ENCODE peak calls at places on chromosomes 2 and 18, in eight cellular contexts. One of them, this sample, is unnamed.

GRCh38 chr18:80251700-80252099 is 4.4 kb upstream of the PARD6G start:
- DNase-seq in colonic mucosa: no peak
- DNase-seq in MM.1S: no peak
- DNase-seq in ovary: no peak
- DNase-seq in OCI-LY7: no peak
- DNase-seq in IMR-90: no peak
- DNase-seq in CD8-positive, alpha-beta T cell: no peak
- DNase-seq in prostate gland: no peak
- DNase-seq in this sample: no peak

GRCh38 chr18:27185025-27185763 is at the start of gene CHST9:
- DNase-seq in prostate gland: peak; percentile 22
- DNase-seq in IMR-90: no peak
- DNase-seq in OCI-LY7: no peak
- DNase-seq in colonic mucosa: no peak
- DNase-seq in MM.1S: no peak
- DNase-seq in CD8-positive, alpha-beta T cell: no peak
- DNase-seq in ovary: no peak
- DNase-seq in this sample: no peak

GRCh38 chr2:227443889-227444568 is 27.9 kb upstream of the AGFG1 start:
- DNase-seq in CD8-positive, alpha-beta T cell: no peak
- DNase-seq in MM.1S: no peak
- DNase-seq in OCI-LY7: no peak
- DNase-seq in colonic mucosa: no peak
- DNase-seq in ovary: no peak
- DNase-seq in IMR-90: peak; percentile 36
- DNase-seq in prostate gland: no peak
- DNase-seq in this sample: no peak

GRCh38 chr2:3635171-3636008 is 22.6 kb upstream of the ALLC start:
- DNase-seq in OCI-LY7: no peak
- DNase-seq in IMR-90: no peak
- DNase-seq in ovary: peak; percentile 34
- DNase-seq in prostate gland: no peak
- DNase-seq in CD8-positive, alpha-beta T cell: peak; percentile 5
- DNase-seq in colonic mucosa: no peak
- DNase-seq in MM.1S: no peak
- DNase-seq in this sample: no peak

GRCh38 chr2:165825041-165825440 is 31.0 kb upstream of the GALNT3 start:
- DNase-seq in MM.1S: no peak
- DNase-seq in IMR-90: peak; percentile 44
- DNase-seq in colonic mucosa: no peak
- DNase-seq in OCI-LY7: no peak
- DNase-seq in prostate gland: no peak
- DNase-seq in ovary: peak; percentile 35
- DNase-seq in CD8-positive, alpha-beta T cell: no peak
- DNase-seq in this sample: no peak

GRCh38 chr18:4246374-4246773 is 208.7 kb downstream of the DLGAP1 start:
- DNase-seq in MM.1S: no peak
- DNase-seq in IMR-90: no peak
- DNase-seq in CD8-positive, alpha-beta T cell: no peak
- DNase-seq in ovary: no peak
- DNase-seq in OCI-LY7: no peak
- DNase-seq in prostate gland: no peak
- DNase-seq in colonic mucosa: no peak
- DNase-seq in this sample: no peak

GRCh38 chr2:218698885-218699284 is 11.8 kb upstream of the TTLL4 start:
- DNase-seq in prostate gland: no peak
- DNase-seq in CD8-positive, alpha-beta T cell: no peak
- DNase-seq in MM.1S: no peak
- DNase-seq in IMR-90: no peak
- DNase-seq in OCI-LY7: no peak
- DNase-seq in colonic mucosa: no peak
- DNase-seq in ovary: no peak
- DNase-seq in this sample: no peak

GRCh38 chr2:26569216-26570082 is 71.7 kb downstream of the CIB4 start:
- DNase-seq in prostate gland: no peak
- DNase-seq in CD8-positive, alpha-beta T cell: no peak
- DNase-seq in IMR-90: no peak
- DNase-seq in OCI-LY7: no peak
- DNase-seq in colonic mucosa: no peak
- DNase-seq in ovary: no peak
- DNase-seq in MM.1S: no peak
- DNase-seq in this sample: no peak

GRCh38 chr18:45686892-45687611 is 36.9 kb upstream of the SLC14A1 start:
- DNase-seq in CD8-positive, alpha-beta T cell: peak; percentile 58
- DNase-seq in colonic mucosa: no peak
- DNase-seq in prostate gland: no peak
- DNase-seq in IMR-90: no peak
- DNase-seq in OCI-LY7: no peak
- DNase-seq in ovary: no peak
- DNase-seq in MM.1S: peak; percentile 90
- DNase-seq in this sample: peak; percentile 24

GRCh38 chr2:206423147-206423546 is 20.2 kb upstream of the ADAM23 start:
- DNase-seq in prostate gland: no peak
- DNase-seq in MM.1S: no peak
- DNase-seq in IMR-90: no peak
- DNase-seq in OCI-LY7: peak; percentile 39
- DNase-seq in ovary: no peak
- DNase-seq in CD8-positive, alpha-beta T cell: no peak
- DNase-seq in colonic mucosa: no peak
- DNase-seq in this sample: no peak

GRCh38 chr2:127576433-127577207 is 41.1 kb downstream of the MYO7B start:
- DNase-seq in OCI-LY7: no peak
- DNase-seq in CD8-positive, alpha-beta T cell: peak; percentile 6
- DNase-seq in MM.1S: no peak
- DNase-seq in IMR-90: peak; percentile 56
- DNase-seq in ovary: no peak
- DNase-seq in colonic mucosa: peak; percentile 16
- DNase-seq in prostate gland: peak; percentile 83
- DNase-seq in this sample: peak; percentile 30

GRCh38 chr2:112749755-112750559 is 14.5 kb downstream of the CKAP2L start:
- DNase-seq in IMR-90: peak; percentile 77
- DNase-seq in MM.1S: peak; percentile 77
- DNase-seq in prostate gland: peak; percentile 52
- DNase-seq in ovary: peak; percentile 31
- DNase-seq in CD8-positive, alpha-beta T cell: peak; percentile 84
- DNase-seq in OCI-LY7: peak; percentile 70
- DNase-seq in colonic mucosa: peak; percentile 80
- DNase-seq in this sample: peak; percentile 90

GRCh38 chr2:165864353-165864752 is 70.3 kb upstream of the GALNT3 start:
- DNase-seq in CD8-positive, alpha-beta T cell: no peak
- DNase-seq in MM.1S: no peak
- DNase-seq in colonic mucosa: no peak
- DNase-seq in prostate gland: no peak
- DNase-seq in IMR-90: no peak
- DNase-seq in ovary: no peak
- DNase-seq in OCI-LY7: no peak
- DNase-seq in this sample: no peak

GRCh38 chr2:142130111-142131015 is 453 bp downstream of the LRP1B start:
- DNase-seq in OCI-LY7: no peak
- DNase-seq in IMR-90: peak; percentile 51
- DNase-seq in ovary: peak; percentile 36
- DNase-seq in MM.1S: peak; percentile 17
- DNase-seq in prostate gland: peak; percentile 63
- DNase-seq in colonic mucosa: peak; percentile 59
- DNase-seq in CD8-positive, alpha-beta T cell: peak; percentile 10
- DNase-seq in this sample: peak; percentile 47

GRCh38 chr2:234556848-234557573 is 60.1 kb upstream of the ARL4C start:
- DNase-seq in IMR-90: peak; percentile 68
- DNase-seq in prostate gland: peak; percentile 15
- DNase-seq in OCI-LY7: no peak
- DNase-seq in colonic mucosa: no peak
- DNase-seq in ovary: no peak
- DNase-seq in MM.1S: no peak
- DNase-seq in CD8-positive, alpha-beta T cell: no peak
- DNase-seq in this sample: no peak

GRCh38 chr18:62187543-62188378 is 706 bp downstream of the RELCH start:
- DNase-seq in CD8-positive, alpha-beta T cell: peak; percentile 22
- DNase-seq in prostate gland: peak; percentile 15
- DNase-seq in ovary: peak; percentile 37
- DNase-seq in IMR-90: peak; percentile 21
- DNase-seq in OCI-LY7: peak; percentile 39
- DNase-seq in MM.1S: peak; percentile 21
- DNase-seq in colonic mucosa: peak; percentile 67
- DNase-seq in this sample: peak; percentile 64

GRCh38 chr2:170554278-170554955 is 160.7 kb upstream of the SP5 start:
- DNase-seq in ovary: peak; percentile 28
- DNase-seq in prostate gland: peak; percentile 54
- DNase-seq in MM.1S: no peak
- DNase-seq in IMR-90: no peak
- DNase-seq in CD8-positive, alpha-beta T cell: no peak
- DNase-seq in colonic mucosa: no peak
- DNase-seq in OCI-LY7: no peak
- DNase-seq in this sample: no peak

GRCh38 chr2:229653551-229653950 is 60.8 kb downstream of the DNER start:
- DNase-seq in prostate gland: no peak
- DNase-seq in OCI-LY7: no peak
- DNase-seq in ovary: no peak
- DNase-seq in CD8-positive, alpha-beta T cell: no peak
- DNase-seq in colonic mucosa: no peak
- DNase-seq in MM.1S: no peak
- DNase-seq in IMR-90: no peak
- DNase-seq in this sample: no peak

GRCh38 chr2:236908456-236909388 is 177.0 kb upstream of the COPS8 start:
- DNase-seq in prostate gland: no peak
- DNase-seq in ovary: no peak
- DNase-seq in IMR-90: no peak
- DNase-seq in OCI-LY7: no peak
- DNase-seq in colonic mucosa: no peak
- DNase-seq in CD8-positive, alpha-beta T cell: no peak
- DNase-seq in MM.1S: no peak
- DNase-seq in this sample: no peak

GRCh38 chr2:134469516-134470115 is 215.7 kb downstream of the MGAT5 start:
- DNase-seq in CD8-positive, alpha-beta T cell: no peak
- DNase-seq in colonic mucosa: no peak
- DNase-seq in OCI-LY7: no peak
- DNase-seq in MM.1S: no peak
- DNase-seq in prostate gland: no peak
- DNase-seq in ovary: no peak
- DNase-seq in IMR-90: no peak
- DNase-seq in this sample: no peak

GRCh38 chr2:127516031-127516430 is 10.3 kb downstream of the IWS1 start:
- DNase-seq in ovary: peak; percentile 79
- DNase-seq in colonic mucosa: peak; percentile 52
- DNase-seq in IMR-90: peak; percentile 27
- DNase-seq in prostate gland: no peak
- DNase-seq in CD8-positive, alpha-beta T cell: no peak
- DNase-seq in MM.1S: no peak
- DNase-seq in OCI-LY7: no peak
- DNase-seq in this sample: peak; percentile 56

GRCh38 chr2:71474116-71474743 is 20.9 kb downstream of the DYSF start:
- DNase-seq in prostate gland: no peak
- DNase-seq in colonic mucosa: no peak
- DNase-seq in ovary: no peak
- DNase-seq in CD8-positive, alpha-beta T cell: no peak
- DNase-seq in MM.1S: no peak
- DNase-seq in OCI-LY7: no peak
- DNase-seq in IMR-90: no peak
- DNase-seq in this sample: no peak

GRCh38 chr2:1427086-1427485 is 13.8 kb downstream of the TPO start:
- DNase-seq in colonic mucosa: no peak
- DNase-seq in ovary: no peak
- DNase-seq in CD8-positive, alpha-beta T cell: no peak
- DNase-seq in MM.1S: no peak
- DNase-seq in IMR-90: no peak
- DNase-seq in OCI-LY7: no peak
- DNase-seq in prostate gland: no peak
- DNase-seq in this sample: no peak

GRCh38 chr2:47311764-47312503 is 91.0 kb upstream of the MSH2 start:
- DNase-seq in colonic mucosa: no peak
- DNase-seq in ovary: no peak
- DNase-seq in MM.1S: no peak
- DNase-seq in OCI-LY7: no peak
- DNase-seq in prostate gland: no peak
- DNase-seq in IMR-90: no peak
- DNase-seq in CD8-positive, alpha-beta T cell: no peak
- DNase-seq in this sample: no peak
- H3K4me1 ChIP-seq in colonic mucosa: peaks cover 6% of the 10 kb centered on the region
- H3K4me1 ChIP-seq in ovary: no peaks in the 10 kb centered on the region
- H3K4me1 ChIP-seq in MM.1S: peaks cover 62% of the 10 kb centered on the region
- H3K4me1 ChIP-seq in OCI-LY7: peaks cover 13% of the 10 kb centered on the region
- H3K4me1 ChIP-seq in prostate gland: no peaks in the 10 kb centered on the region
- H3K4me1 ChIP-seq in IMR-90: peaks cover 18% of the 10 kb centered on the region
- H3K4me1 ChIP-seq in CD8-positive, alpha-beta T cell: no peaks in the 10 kb centered on the region
- H3K4me1 ChIP-seq in this sample: peaks cover 32% of the 10 kb centered on the region

DNA sequence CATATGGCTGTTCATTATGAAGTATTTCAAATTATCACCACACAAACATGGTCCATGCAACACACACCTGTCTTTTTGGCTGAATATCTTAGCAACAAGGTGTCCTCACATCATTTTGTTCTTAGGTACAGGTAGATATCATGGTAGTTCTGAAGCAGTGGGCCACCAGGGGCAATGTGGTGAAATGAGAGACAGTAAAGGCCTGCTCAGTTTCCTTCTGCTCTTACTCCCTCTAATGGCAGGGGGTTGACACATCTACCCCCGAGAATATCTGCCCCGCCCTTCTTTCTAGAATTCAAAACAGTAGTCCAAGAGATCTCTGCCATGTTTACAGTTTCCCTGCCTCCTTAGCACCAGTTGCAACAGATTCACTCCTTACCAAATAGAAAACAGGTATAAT is 147.0 kb upstream of the KLHL14 start:
- DNase-seq in colonic mucosa: no peak
- DNase-seq in MM.1S: peak; percentile 79
- DNase-seq in ovary: no peak
- DNase-seq in CD8-positive, alpha-beta T cell: no peak
- DNase-seq in OCI-LY7: peak; percentile 82
- DNase-seq in IMR-90: no peak
- DNase-seq in prostate gland: no peak
- DNase-seq in this sample: no peak
- TF ChIP-seq CTCF in colonic mucosa: no peak
- TF ChIP-seq CTCF in MM.1S: peak; percentile 79
- TF ChIP-seq CTCF in ovary: no peak
- TF ChIP-seq CTCF in CD8-positive, alpha-beta T cell: no peak
- TF ChIP-seq CTCF in OCI-LY7: peak; percentile 81
- TF ChIP-seq CTCF in IMR-90: peak; percentile 15
- TF ChIP-seq CTCF in prostate gland: no peak
- TF ChIP-seq CTCF in this sample: no peak

DNA sequence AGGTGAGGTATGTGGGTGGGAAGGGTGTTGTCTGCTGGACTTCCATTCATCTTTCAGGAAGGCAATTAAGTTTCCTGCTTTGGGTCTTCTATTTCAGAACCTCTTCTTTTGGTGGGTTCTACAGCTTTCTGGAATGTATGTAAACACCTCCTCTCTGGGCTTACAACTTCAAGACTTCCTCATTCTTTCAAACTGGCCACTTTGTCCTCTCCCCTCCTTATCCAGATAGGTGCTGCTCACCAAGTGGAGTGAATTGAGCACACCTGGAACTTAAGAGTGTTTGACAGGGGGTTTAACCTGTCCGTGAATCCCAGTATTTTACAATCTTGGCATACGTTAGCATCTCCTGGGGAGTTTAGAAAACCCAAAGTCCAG is 5.2 kb upstream of the MRPL33 start:
- DNase-seq in colonic mucosa: no peak
- DNase-seq in CD8-positive, alpha-beta T cell: no peak
- DNase-seq in MM.1S: no peak
- DNase-seq in ovary: no peak
- DNase-seq in OCI-LY7: no peak
- DNase-seq in prostate gland: no peak
- DNase-seq in IMR-90: no peak
- DNase-seq in this sample: no peak
- H3K4me3 ChIP-seq in colonic mucosa: peak overlapping the region; percentile 14
- H3K4me3 ChIP-seq in CD8-positive, alpha-beta T cell: peak overlapping the region; percentile 34
- H3K4me3 ChIP-seq in MM.1S: no peak overlapping the region
- H3K4me3 ChIP-seq in ovary: no peak overlapping the region
- H3K4me3 ChIP-seq in OCI-LY7: no peak overlapping the region
- H3K4me3 ChIP-seq in prostate gland: no peak overlapping the region
- H3K4me3 ChIP-seq in IMR-90: no peak overlapping the region
- H3K4me3 ChIP-seq in this sample: no peak overlapping the region

GRCh38 chr2:39512941-39513340 is 75.9 kb upstream of the MAP4K3 start:
- DNase-seq in OCI-LY7: no peak
- DNase-seq in ovary: no peak
- DNase-seq in MM.1S: peak; percentile 2
- DNase-seq in prostate gland: no peak
- DNase-seq in CD8-positive, alpha-beta T cell: no peak
- DNase-seq in IMR-90: peak; percentile 54
- DNase-seq in colonic mucosa: no peak
- DNase-seq in this sample: no peak
- H3K4me1 ChIP-seq in OCI-LY7: peaks cover 8% of the 10 kb centered on the region
- H3K4me1 ChIP-seq in ovary: peaks cover 11% of the 10 kb centered on the region
- H3K4me1 ChIP-seq in MM.1S: peaks cover 11% of the 10 kb centered on the region
- H3K4me1 ChIP-seq in prostate gland: no peaks in the 10 kb centered on the region
- H3K4me1 ChIP-seq in CD8-positive, alpha-beta T cell: no peaks in the 10 kb centered on the region
- H3K4me1 ChIP-seq in IMR-90: peaks cover 33% of the 10 kb centered on the region
- H3K4me1 ChIP-seq in colonic mucosa: no peaks in the 10 kb centered on the region
- H3K4me1 ChIP-seq in this sample: peaks cover 11% of the 10 kb centered on the region